ENCODE peak calls at places on chromosomes 4 and X, in four cellular contexts. P, M, I and B are unnamed samples.

GRCh38 chr4:109406337-109406931 is 27.2 kb upstream of the SEC24B start:
- DNase-seq in I (peak), M (no peak), P (peak), B (peak)

GRCh38 chr4:157819693-157820464 is 352.9 kb downstream of the GASK1B start:
- DNase-seq in M (no peak), P (no peak), I (no peak), B (no peak)

GRCh38 chr4:4574792-4575191 is 32.9 kb upstream of the STX18 start:
- DNase-seq in P (no peak), M (no peak), I (no peak), B (peak)

GRCh38 chrX:2690856-2691542 is at the start of gene CD99:
- DNase-seq in I (peak), M (peak), P (peak), B (no peak)

GRCh38 chr4:52019941-52020657 is at the start of gene LRRC66:
- DNase-seq in P (peak), M (no peak), I (no peak), B (peak)

GRCh38 chr4:53617101-53617680 is 25.9 kb upstream of the LNX1 start:
- DNase-seq in P (no peak), I (no peak), M (no peak), B (no peak)

GRCh38 chrX:133314297-133314696 is 96.1 kb upstream of the TFDP3 start:
- DNase-seq in I (no peak), M (no peak), P (no peak), B (no peak)

GRCh38 chr4:109631709-109632108 is 71.5 kb downstream of the CASP6 start:
- DNase-seq in M (no peak), I (no peak), P (no peak), B (no peak)

GRCh38 chr4:7756561-7757355 is 182.9 kb downstream of the AFAP1 start:
- DNase-seq in M (no peak), P (no peak), I (no peak), B (no peak)

GRCh38 chrX:70480660-70481018 is 36.0 kb downstream of the DLG3 start:
- DNase-seq in M (no peak), I (no peak), P (no peak), B (no peak)

GRCh38 chrX:781216-782211 is 150.9 kb downstream of the SHOX start:
- DNase-seq in M (no peak), I (no peak), P (no peak), B (no peak)

GRCh38 chr4:123599920-123600394 is 203.4 kb downstream of the SPRY1 start:
- DNase-seq in P (peak), M (peak), I (peak), B (no peak)

GRCh38 chrX:97968376-97969104 is 1084.8 kb downstream of the RPA4 start:
- DNase-seq in M (no peak), P (no peak), I (no peak), B (no peak)

GRCh38 chrX:155434906-155435743 is 23.3 kb downstream of the F8A3 start:
- DNase-seq in I (peak), P (no peak), M (no peak), B (no peak)

GRCh38 chr4:43132010-43132582 is 239.6 kb downstream of the GRXCR1 start:
- DNase-seq in P (peak), M (peak), I (peak), B (peak)

GRCh38 chr4:77031544-77031943 is 44.2 kb downstream of the CCNI start:
- DNase-seq in I (no peak), P (no peak), M (no peak), B (no peak)

GRCh38 chrX:9745417-9746115 is 20.1 kb downstream of the GPR143 start:
- DNase-seq in P (no peak), M (no peak), I (no peak), B (no peak)

GRCh38 chr4:183399166-183399565 is 45.3 kb upstream of the CDKN2AIP start:
- DNase-seq in P (no peak), M (no peak), I (no peak), B (no peak)

GRCh38 chr4:3475041-3475712 is 12.1 kb downstream of the DOK7 start:
- DNase-seq in M (no peak), P (no peak), I (no peak), B (no peak)

GRCh38 chr4:153792007-153792892 is 3.4 kb upstream of the SFRP2 start:
- DNase-seq in P (no peak), M (no peak), I (peak), B (no peak)
- TF ChIP-seq ZBTB33 in P (no peak), M (no peak), I (no peak), B (no peak)

GRCh38 chrX:129523076-129524055 is at the start of gene SMARCA1:
- DNase-seq in M (no peak), P (peak), I (peak), B (peak)
- TF ChIP-seq POLR2A in M (no peak), P (peak), I (no peak), B (no peak)

DNA sequence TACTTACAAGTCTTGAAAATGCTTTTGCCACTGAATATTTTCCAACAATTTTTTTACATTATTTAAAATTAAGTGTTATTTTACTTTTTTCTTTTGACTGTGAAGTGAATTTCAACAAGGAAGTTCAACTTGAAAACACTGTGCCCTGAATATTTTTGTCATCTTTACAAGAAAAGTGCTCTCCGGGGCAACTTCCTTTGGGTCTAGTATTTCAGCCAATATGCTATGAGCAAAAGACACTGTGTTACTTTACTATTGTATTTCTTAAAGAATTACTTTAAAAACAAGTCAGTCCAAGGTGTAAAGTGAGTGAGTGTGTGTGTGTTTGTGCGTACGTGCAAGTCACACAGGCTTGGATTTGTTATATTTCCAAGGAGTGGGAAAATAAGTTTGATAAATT is 7.6 kb upstream of the USP53 start:
- DNase-seq in I (no peak), M (no peak), P (no peak), B (no peak)
- TF ChIP-seq ZBTB33 in I (no peak), M (no peak), P (no peak), B (no peak)

DNA sequence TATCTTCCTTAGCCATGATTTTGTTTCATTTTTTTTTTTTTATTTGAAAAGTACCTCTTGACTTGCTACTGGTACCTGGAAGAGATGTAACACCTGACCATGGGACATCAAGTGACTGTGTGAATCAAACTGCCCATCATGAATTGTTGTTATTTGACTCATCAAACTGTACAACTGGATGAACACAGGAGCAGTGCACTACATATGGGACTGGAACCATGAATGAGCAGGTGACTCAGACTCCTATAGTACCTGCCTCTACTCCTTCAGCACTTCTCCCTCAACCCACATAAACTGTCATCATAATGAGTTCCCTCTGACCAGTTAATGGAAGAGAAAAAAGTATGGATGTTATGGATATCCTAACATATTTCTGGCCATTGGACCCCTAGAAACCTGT is 15.9 kb upstream of the UBE2D3 start:
- DNase-seq in I (no peak), P (no peak), M (no peak), B (no peak)
- TF ChIP-seq POLR2A in I (no peak), P (no peak), M (no peak), B (no peak)